ENCODE peak calls at places on chromosomes 2 and 18, in six cellular contexts. One of them, this sample, is unnamed.

GRCh38 chr2:132911726-132912724 is 242.0 kb upstream of the LYPD1 start:
- DNase-seq in heart left ventricle: no peak
- DNase-seq in mucosa of descending colon: no peak
- DNase-seq in A673: peak; percentile 23
- DNase-seq in uterus: peak; percentile 59
- DNase-seq in GM12865: no peak
- DNase-seq in this sample: no peak

GRCh38 chr18:79400091-79400590 is 4.4 kb downstream of the NFATC1 start:
- DNase-seq in heart left ventricle: peak; percentile 77
- DNase-seq in mucosa of descending colon: peak; percentile 84
- DNase-seq in A673: peak; percentile 48
- DNase-seq in uterus: peak; percentile 75
- DNase-seq in GM12865: peak; percentile 71
- DNase-seq in this sample: no peak

GRCh38 chr18:74901347-74902169 is 303.9 kb downstream of the ZNF407 start:
- DNase-seq in heart left ventricle: no peak
- DNase-seq in mucosa of descending colon: no peak
- DNase-seq in A673: no peak
- DNase-seq in uterus: no peak
- DNase-seq in GM12865: no peak
- DNase-seq in this sample: no peak

GRCh38 chr2:27296466-27296865 is 11.8 kb downstream of the UCN start:
- DNase-seq in heart left ventricle: no peak
- DNase-seq in mucosa of descending colon: no peak
- DNase-seq in A673: peak; percentile 30
- DNase-seq in uterus: no peak
- DNase-seq in GM12865: no peak
- DNase-seq in this sample: no peak

GRCh38 chr2:168848220-168848619 is 42.0 kb downstream of the SPC25 start:
- DNase-seq in heart left ventricle: no peak
- DNase-seq in mucosa of descending colon: no peak
- DNase-seq in A673: peak; percentile 77
- DNase-seq in uterus: no peak
- DNase-seq in GM12865: no peak
- DNase-seq in this sample: no peak

GRCh38 chr2:15158117-15158516 is 403.0 kb downstream of the NBAS start:
- DNase-seq in heart left ventricle: no peak
- DNase-seq in mucosa of descending colon: no peak
- DNase-seq in A673: no peak
- DNase-seq in uterus: no peak
- DNase-seq in GM12865: no peak
- DNase-seq in this sample: no peak

GRCh38 chr2:186639939-186640338 is 50.1 kb downstream of the ITGAV start:
- DNase-seq in heart left ventricle: no peak
- DNase-seq in mucosa of descending colon: no peak
- DNase-seq in A673: no peak
- DNase-seq in uterus: no peak
- DNase-seq in GM12865: peak; percentile 48
- DNase-seq in this sample: no peak

GRCh38 chr2:186995092-186995491 is 146.1 kb upstream of the ZSWIM2 start:
- DNase-seq in heart left ventricle: no peak
- DNase-seq in mucosa of descending colon: no peak
- DNase-seq in A673: no peak
- DNase-seq in uterus: no peak
- DNase-seq in GM12865: no peak
- DNase-seq in this sample: no peak

GRCh38 chr2:27581417-27582128 is 1.3 kb upstream of the ZNF512 start:
- DNase-seq in heart left ventricle: no peak
- DNase-seq in mucosa of descending colon: no peak
- DNase-seq in A673: no peak
- DNase-seq in uterus: no peak
- DNase-seq in GM12865: no peak
- DNase-seq in this sample: no peak

GRCh38 chr2:154466226-154466625 is 232.3 kb upstream of the KCNJ3 start:
- DNase-seq in heart left ventricle: no peak
- DNase-seq in mucosa of descending colon: no peak
- DNase-seq in A673: no peak
- DNase-seq in uterus: no peak
- DNase-seq in GM12865: no peak
- DNase-seq in this sample: no peak

GRCh38 chr2:112311932-112312331 is 36.5 kb downstream of the ZC3H6 start:
- DNase-seq in heart left ventricle: no peak
- DNase-seq in mucosa of descending colon: no peak
- DNase-seq in A673: no peak
- DNase-seq in uterus: no peak
- DNase-seq in GM12865: no peak
- DNase-seq in this sample: no peak

GRCh38 chr2:238771193-238771592 is 76.7 kb upstream of the TWIST2 start:
- DNase-seq in heart left ventricle: no peak
- DNase-seq in mucosa of descending colon: no peak
- DNase-seq in A673: peak; percentile 44
- DNase-seq in uterus: no peak
- DNase-seq in GM12865: no peak
- DNase-seq in this sample: no peak

GRCh38 chr2:80073134-80073561 is 231.4 kb downstream of the LRRTM1 start:
- DNase-seq in heart left ventricle: peak; percentile 19
- DNase-seq in mucosa of descending colon: no peak
- DNase-seq in A673: peak; percentile 79
- DNase-seq in uterus: no peak
- DNase-seq in GM12865: peak; percentile 59
- DNase-seq in this sample: peak; percentile 3

GRCh38 chr2:33011941-33012340 is 65.2 kb downstream of the LTBP1 start:
- DNase-seq in heart left ventricle: no peak
- DNase-seq in mucosa of descending colon: no peak
- DNase-seq in A673: peak; percentile 29
- DNase-seq in uterus: no peak
- DNase-seq in GM12865: no peak
- DNase-seq in this sample: no peak

GRCh38 chr18:10705786-10706185 is 180.0 kb downstream of the NAPG start:
- DNase-seq in heart left ventricle: no peak
- DNase-seq in mucosa of descending colon: no peak
- DNase-seq in A673: no peak
- DNase-seq in uterus: no peak
- DNase-seq in GM12865: no peak
- DNase-seq in this sample: no peak

GRCh38 chr2:30266051-30266621 is 34.8 kb downstream of the LBH start:
- DNase-seq in heart left ventricle: no peak
- DNase-seq in mucosa of descending colon: peak; percentile 70
- DNase-seq in A673: no peak
- DNase-seq in uterus: no peak
- DNase-seq in GM12865: peak; percentile 46
- DNase-seq in this sample: no peak

GRCh38 chr2:240626531-240627300 is 1.4 kb downstream of the GPR35 start:
- DNase-seq in heart left ventricle: no peak
- DNase-seq in mucosa of descending colon: peak; percentile 69
- DNase-seq in A673: peak; percentile 36
- DNase-seq in uterus: no peak
- DNase-seq in GM12865: peak; percentile 52
- DNase-seq in this sample: no peak

GRCh38 chr2:20291106-20291564 is 59.5 kb downstream of the PUM2 start:
- DNase-seq in heart left ventricle: no peak
- DNase-seq in mucosa of descending colon: no peak
- DNase-seq in A673: peak; percentile 86
- DNase-seq in uterus: no peak
- DNase-seq in GM12865: peak; percentile 51
- DNase-seq in this sample: peak; percentile 12

GRCh38 chr2:68733365-68733764 is 1.2 kb upstream of the ARHGAP25 start:
- DNase-seq in heart left ventricle: no peak
- DNase-seq in mucosa of descending colon: no peak
- DNase-seq in A673: no peak
- DNase-seq in uterus: no peak
- DNase-seq in GM12865: no peak
- DNase-seq in this sample: no peak
- H3K4me3 ChIP-seq in heart left ventricle: no peak overlapping the region
- H3K4me3 ChIP-seq in mucosa of descending colon: no peak overlapping the region
- H3K4me3 ChIP-seq in A673: no peak overlapping the region
- H3K4me3 ChIP-seq in uterus: no peak overlapping the region
- H3K4me3 ChIP-seq in GM12865: no peak overlapping the region
- H3K4me3 ChIP-seq in this sample: no peak overlapping the region

GRCh38 chr2:65137197-65137780 is 7.4 kb upstream of the RAB1A start:
- DNase-seq in heart left ventricle: no peak
- DNase-seq in mucosa of descending colon: no peak
- DNase-seq in A673: no peak
- DNase-seq in uterus: no peak
- DNase-seq in GM12865: no peak
- DNase-seq in this sample: no peak

GRCh38 chr2:65144571-65144970 is 14.7 kb upstream of the RAB1A start:
- DNase-seq in heart left ventricle: no peak
- DNase-seq in mucosa of descending colon: no peak
- DNase-seq in A673: no peak
- DNase-seq in uterus: no peak
- DNase-seq in GM12865: no peak
- DNase-seq in this sample: no peak

GRCh38 chr2:65146067-65146466 is 16.2 kb upstream of the RAB1A start:
- DNase-seq in heart left ventricle: no peak
- DNase-seq in mucosa of descending colon: no peak
- DNase-seq in A673: no peak
- DNase-seq in uterus: no peak
- DNase-seq in GM12865: no peak
- DNase-seq in this sample: no peak

DNA sequence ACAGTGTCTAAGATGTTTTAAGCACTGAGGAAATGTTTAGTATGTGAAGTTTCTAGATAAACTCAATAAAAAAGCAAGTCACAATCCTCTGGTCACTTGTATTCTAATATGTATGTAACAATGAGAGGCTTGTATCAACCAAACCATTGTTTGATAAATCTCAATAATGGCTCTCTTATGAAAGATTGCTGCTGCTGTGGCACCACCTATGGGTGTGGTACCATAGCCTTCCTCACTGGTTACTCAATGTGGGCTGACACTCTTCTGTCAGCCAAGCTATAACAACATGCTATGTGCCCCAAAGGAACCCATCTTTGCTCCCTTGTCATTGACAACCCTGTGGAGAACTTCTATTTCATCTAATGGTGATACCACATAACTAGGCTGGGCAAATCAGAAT is 12.6 kb upstream of the RAB1A start:
- DNase-seq in heart left ventricle: no peak
- DNase-seq in mucosa of descending colon: no peak
- DNase-seq in A673: no peak
- DNase-seq in uterus: no peak
- DNase-seq in GM12865: no peak
- DNase-seq in this sample: no peak
- TF ChIP-seq CTCF in heart left ventricle: no peak
- TF ChIP-seq CTCF in mucosa of descending colon: no peak
- TF ChIP-seq CTCF in A673: peak; percentile 36
- TF ChIP-seq CTCF in uterus: no peak
- TF ChIP-seq CTCF in GM12865: peak; percentile 19
- TF ChIP-seq CTCF in this sample: peak; percentile 31

GRCh38 chr2:236236559-236237450 is 27.4 kb downstream of the ASB18 start:
- DNase-seq in heart left ventricle: no peak
- DNase-seq in mucosa of descending colon: no peak
- DNase-seq in A673: no peak
- DNase-seq in uterus: no peak
- DNase-seq in GM12865: no peak
- DNase-seq in this sample: no peak
- H3K4me3 ChIP-seq in heart left ventricle: peak overlapping the region; percentile 36
- H3K4me3 ChIP-seq in mucosa of descending colon: no peak overlapping the region
- H3K4me3 ChIP-seq in A673: no peak overlapping the region
- H3K4me3 ChIP-seq in uterus: no peak overlapping the region
- H3K4me3 ChIP-seq in GM12865: no peak overlapping the region
- H3K4me3 ChIP-seq in this sample: no peak overlapping the region

GRCh38 chr2:190105554-190105953 is 43.0 kb upstream of the MSTN start:
- DNase-seq in heart left ventricle: no peak
- DNase-seq in mucosa of descending colon: no peak
- DNase-seq in A673: no peak
- DNase-seq in uterus: no peak
- DNase-seq in GM12865: no peak
- DNase-seq in this sample: no peak
- TF ChIP-seq CTCF in heart left ventricle: no peak
- TF ChIP-seq CTCF in mucosa of descending colon: no peak
- TF ChIP-seq CTCF in A673: no peak
- TF ChIP-seq CTCF in uterus: no peak
- TF ChIP-seq CTCF in GM12865: no peak
- TF ChIP-seq CTCF in this sample: no peak

GRCh38 chr2:16351137-16351536 is 314.5 kb downstream of the CYRIA start:
- DNase-seq in heart left ventricle: no peak
- DNase-seq in mucosa of descending colon: no peak
- DNase-seq in A673: no peak
- DNase-seq in uterus: no peak
- DNase-seq in GM12865: no peak
- DNase-seq in this sample: no peak
- H3K4me3 ChIP-seq in heart left ventricle: no peak overlapping the region
- H3K4me3 ChIP-seq in mucosa of descending colon: no peak overlapping the region
- H3K4me3 ChIP-seq in A673: no peak overlapping the region
- H3K4me3 ChIP-seq in uterus: no peak overlapping the region
- H3K4me3 ChIP-seq in GM12865: no peak overlapping the region
- H3K4me3 ChIP-seq in this sample: no peak overlapping the region

DNA sequence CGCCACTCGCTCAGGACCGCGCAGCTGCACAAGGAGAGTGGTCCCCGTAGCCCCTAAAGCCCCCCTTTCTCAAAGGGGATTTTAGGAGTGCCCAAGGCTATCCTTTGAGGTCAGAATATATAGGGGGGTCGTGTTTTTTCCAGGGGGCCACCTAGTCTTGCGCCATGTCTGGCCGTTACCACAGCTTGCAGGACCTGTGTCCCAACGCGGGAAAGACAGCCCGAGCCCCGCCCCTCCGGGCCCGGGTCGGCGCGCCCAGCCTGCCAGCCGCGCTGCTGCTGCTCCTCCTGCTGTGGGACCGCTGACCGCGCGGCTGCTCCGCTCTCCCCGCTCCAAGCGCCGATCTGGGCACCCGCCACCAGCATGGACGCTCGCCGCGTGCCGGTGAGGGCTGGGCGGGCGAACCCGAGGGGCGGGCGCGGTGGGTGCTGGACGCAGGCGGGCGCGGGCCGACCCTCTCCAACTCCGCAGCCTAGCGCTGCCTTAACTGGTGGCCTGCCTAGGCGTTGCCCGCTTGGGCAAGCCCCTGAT is at the start of gene CDCA7:
- DNase-seq in heart left ventricle: peak; percentile 56
- DNase-seq in mucosa of descending colon: peak; percentile 79
- DNase-seq in A673: peak; percentile 87
- DNase-seq in uterus: peak; percentile 37
- DNase-seq in GM12865: peak; percentile 80
- DNase-seq in this sample: no peak
- TF ChIP-seq CTCF in heart left ventricle: no peak
- TF ChIP-seq CTCF in mucosa of descending colon: no peak
- TF ChIP-seq CTCF in A673: no peak
- TF ChIP-seq CTCF in uterus: peak; percentile 27
- TF ChIP-seq CTCF in GM12865: no peak
- TF ChIP-seq CTCF in this sample: no peak

GRCh38 chr2:219179601-219180465 is 1.8 kb downstream of the RETREG2 start:
- DNase-seq in heart left ventricle: no peak
- DNase-seq in mucosa of descending colon: no peak
- DNase-seq in A673: no peak
- DNase-seq in uterus: no peak
- DNase-seq in GM12865: no peak
- DNase-seq in this sample: no peak
- H3K4me3 ChIP-seq in heart left ventricle: no peak overlapping the region
- H3K4me3 ChIP-seq in mucosa of descending colon: no peak overlapping the region
- H3K4me3 ChIP-seq in A673: no peak overlapping the region
- H3K4me3 ChIP-seq in uterus: no peak overlapping the region
- H3K4me3 ChIP-seq in GM12865: no peak overlapping the region
- H3K4me3 ChIP-seq in this sample: no peak overlapping the region

GRCh38 chr2:62297642-62298010 is 101.7 kb downstream of the B3GNT2 start:
- DNase-seq in heart left ventricle: no peak
- DNase-seq in mucosa of descending colon: no peak
- DNase-seq in A673: no peak
- DNase-seq in uterus: no peak
- DNase-seq in GM12865: peak; percentile 30
- DNase-seq in this sample: no peak
- TF ChIP-seq CTCF in heart left ventricle: no peak
- TF ChIP-seq CTCF in mucosa of descending colon: no peak
- TF ChIP-seq CTCF in A673: peak; percentile 50
- TF ChIP-seq CTCF in uterus: no peak
- TF ChIP-seq CTCF in GM12865: peak; percentile 6
- TF ChIP-seq CTCF in this sample: peak; percentile 16